ENCODE peak calls at places on chromosomes 7 and 10, in five cellular contexts. G is PC-3, C is heart right ventricle, V is RWPE2, I is uterus. A is an unnamed sample.

GRCh38 chr10:132465193-132465888 is 68.3 kb downstream of the PWWP2B start:
- DNase-seq in G (no peak), C (peak), V (no peak), I (no peak), A (no peak)

GRCh38 chr10:102779680-102780079 is 35.9 kb downstream of the WBP1L start:
- DNase-seq in G (no peak), C (no peak), V (no peak), I (no peak), A (no peak)

GRCh38 chr7:43363429-43363894 is 219.4 kb upstream of the STK17A start:
- DNase-seq in G (no peak), C (no peak), V (no peak), I (no peak), A (no peak)

GRCh38 chr10:121596668-121597503 is 1.4 kb downstream of the FGFR2 start:
- DNase-seq in G (no peak), C (peak), V (peak), I (peak), A (no peak)

GRCh38 chr7:145681159-145681558 is 435.4 kb upstream of the CNTNAP2 start:
- DNase-seq in G (no peak), C (no peak), V (no peak), I (no peak), A (no peak)

GRCh38 chr7:2837476-2837875 is 6.6 kb downstream of the GNA12 start:
- DNase-seq in G (no peak), C (no peak), V (no peak), I (no peak), A (no peak)

GRCh38 chr7:92608380-92609322 is 18.5 kb upstream of the FAM133B start:
- DNase-seq in G (no peak), C (peak), V (no peak), I (peak), A (no peak)

GRCh38 chr10:71529203-71529537 is 132.4 kb downstream of the CDH23 start:
- DNase-seq in G (no peak), C (no peak), V (no peak), I (no peak), A (no peak)

GRCh38 chr7:103795112-103795511 is 194.3 kb downstream of the RELN start:
- DNase-seq in G (peak), C (no peak), V (no peak), I (no peak), A (no peak)

GRCh38 chr10:123795196-123795780 is 96.3 kb downstream of the CPXM2 start:
- DNase-seq in G (no peak), C (no peak), V (no peak), I (no peak), A (no peak)

GRCh38 chr10:114262478-114262877 is 23.4 kb downstream of the VWA2 start:
- DNase-seq in G (no peak), C (no peak), V (no peak), I (no peak), A (no peak)

GRCh38 chr10:131923059-131923756 is 22.4 kb downstream of the PPP2R2D start:
- DNase-seq in G (no peak), C (no peak), V (no peak), I (no peak), A (no peak)

GRCh38 chr10:84214612-84215235 is 10.6 kb downstream of the LRIT2 start:
- DNase-seq in G (peak), C (no peak), V (no peak), I (no peak), A (no peak)

GRCh38 chr10:103695584-103696005 is 159.8 kb downstream of the SH3PXD2A start:
- DNase-seq in G (no peak), C (no peak), V (no peak), I (no peak), A (no peak)

GRCh38 chr10:75827591-75827990 is 396.2 kb downstream of the LRMDA start:
- DNase-seq in G (no peak), C (no peak), V (no peak), I (no peak), A (no peak)

GRCh38 chr7:92717982-92718716 is 118.2 kb downstream of the CDK6 start:
- DNase-seq in G (peak), C (peak), V (no peak), I (peak), A (no peak)

GRCh38 chr7:25408861-25409260 is 180.6 kb upstream of the NPVF start:
- DNase-seq in G (no peak), C (no peak), V (no peak), I (peak), A (no peak)

GRCh38 chr10:27479016-27479415 is 25.1 kb upstream of the RAB18 start:
- DNase-seq in G (no peak), C (no peak), V (no peak), I (no peak), A (no peak)

GRCh38 chr10:110529596-110530011 is 31.9 kb downstream of the DUSP5 start:
- DNase-seq in G (no peak), C (no peak), V (no peak), I (no peak), A (no peak)

GRCh38 chr7:77699056-77699455 is 2.8 kb downstream of the RSBN1L start:
- DNase-seq in G (no peak), C (no peak), V (no peak), I (no peak), A (no peak)
- H3K4me3 ChIP-seq in G (peak), C (no peak), V (no peak), I (no peak), A (peak)

GRCh38 chr10:95354130-95354529 is 63.3 kb upstream of the PDLIM1 start:
- DNase-seq in G (no peak), C (no peak), V (no peak), I (no peak), A (no peak)
- TF ChIP-seq CTCF in G (no peak), C (no peak), V (no peak), I (no peak), A (no peak)

DNA sequence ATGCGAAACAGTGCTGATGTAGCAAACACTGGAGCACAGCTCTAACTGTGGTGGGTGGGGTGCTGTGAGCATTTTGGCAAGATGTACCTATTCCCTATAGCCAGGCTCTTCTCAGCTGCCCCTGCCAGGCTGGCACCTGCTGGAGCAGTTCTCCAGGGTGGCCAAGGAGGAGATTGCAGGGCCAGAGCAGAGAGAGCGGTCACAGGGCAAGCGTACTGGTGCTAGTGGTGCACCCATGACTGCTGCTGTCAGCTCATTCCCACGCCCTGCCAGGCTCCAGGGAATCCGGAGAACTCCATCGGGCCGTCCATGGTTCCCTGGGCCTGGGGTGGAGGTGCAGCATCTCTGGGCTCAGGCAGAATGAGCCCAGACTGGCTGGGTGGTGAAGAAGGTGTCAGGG is 2.1 kb downstream of the COL13A1 start:
- DNase-seq in G (peak), C (no peak), V (no peak), I (no peak), A (no peak)
- H3K4me3 ChIP-seq in G (peak), C (no peak), V (no peak), I (no peak), A (no peak)

DNA sequence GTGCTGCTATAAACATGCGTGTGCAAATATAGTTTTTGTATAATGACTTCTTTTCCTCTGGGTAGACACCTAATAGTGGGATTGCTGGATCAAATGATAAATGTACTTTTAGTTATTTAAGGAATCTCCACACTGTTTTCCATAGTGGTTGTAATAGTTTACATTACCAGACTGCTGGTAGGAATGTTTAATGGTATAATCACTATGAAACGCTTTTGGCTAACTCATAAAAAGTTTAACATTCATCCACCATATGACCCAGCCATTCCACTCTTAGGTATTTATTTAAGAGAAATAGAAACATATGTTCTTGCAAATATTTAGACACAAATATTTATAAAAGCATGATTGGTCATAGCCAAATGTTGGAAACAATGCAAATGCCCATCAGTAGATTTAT is 32.1 kb upstream of the TFEC start:
- DNase-seq in G (no peak), C (no peak), V (no peak), I (no peak), A (no peak)
- TF ChIP-seq CTCF in G (no peak), C (no peak), V (no peak), I (no peak), A (no peak)

GRCh38 chr10:8051109-8051781 is 3.2 kb upstream of the GATA3 start:
- DNase-seq in G (no peak), C (no peak), V (no peak), I (no peak), A (no peak)
- H3K4me3 ChIP-seq in G (no peak), C (peak), V (no peak), I (no peak), A (no peak)

DNA sequence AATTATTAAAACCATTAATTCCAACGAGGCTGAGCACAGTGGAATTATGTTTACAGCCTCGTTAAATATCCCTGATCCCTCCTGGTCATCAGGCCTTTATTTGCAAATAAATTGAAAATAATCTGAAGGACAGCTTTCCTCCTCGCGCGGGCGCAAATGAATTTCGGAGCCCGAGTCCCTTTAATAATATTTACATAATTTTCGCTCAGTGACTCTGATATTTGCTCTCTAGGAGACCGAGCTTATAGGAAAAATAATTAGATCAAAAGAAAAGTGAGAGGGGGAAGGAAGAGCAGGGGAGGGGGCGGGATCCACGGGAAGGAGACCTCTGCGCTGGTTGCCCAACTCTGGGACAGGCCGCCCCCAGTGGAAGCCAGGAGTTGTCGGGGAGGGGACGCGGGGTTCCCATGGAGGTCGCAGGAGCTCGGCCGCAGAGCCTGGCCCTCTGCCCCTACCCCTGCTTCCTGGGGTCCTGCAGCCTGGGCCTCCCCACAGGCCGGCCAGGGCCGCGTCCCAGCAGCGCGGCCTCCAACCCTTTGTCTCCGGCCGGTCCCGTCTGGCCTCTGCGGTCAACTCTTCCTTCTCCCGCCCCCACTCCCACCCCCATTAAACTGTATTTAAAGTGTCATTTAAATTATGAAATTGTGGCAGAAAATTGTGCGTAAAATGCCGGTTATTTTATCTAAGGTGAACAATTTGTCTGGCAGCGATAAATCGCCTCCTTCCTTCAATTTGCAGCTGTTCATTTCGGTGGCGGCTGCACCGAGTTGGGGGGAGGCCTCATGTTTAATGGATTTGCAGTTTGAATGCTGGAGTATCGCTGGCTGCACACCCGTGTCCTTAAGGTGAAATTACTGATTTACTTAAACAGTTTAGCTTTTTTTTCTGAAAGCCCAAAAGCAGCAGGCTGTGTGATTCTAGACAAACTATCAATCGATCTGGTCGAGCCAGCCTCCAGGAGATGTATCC is 6.0 kb downstream of the UNCX start:
- DNase-seq in G (no peak), C (no peak), V (no peak), I (no peak), A (no peak)
- TF ChIP-seq CTCF in G (no peak), C (no peak), V (no peak), I (no peak), A (no peak)

DNA sequence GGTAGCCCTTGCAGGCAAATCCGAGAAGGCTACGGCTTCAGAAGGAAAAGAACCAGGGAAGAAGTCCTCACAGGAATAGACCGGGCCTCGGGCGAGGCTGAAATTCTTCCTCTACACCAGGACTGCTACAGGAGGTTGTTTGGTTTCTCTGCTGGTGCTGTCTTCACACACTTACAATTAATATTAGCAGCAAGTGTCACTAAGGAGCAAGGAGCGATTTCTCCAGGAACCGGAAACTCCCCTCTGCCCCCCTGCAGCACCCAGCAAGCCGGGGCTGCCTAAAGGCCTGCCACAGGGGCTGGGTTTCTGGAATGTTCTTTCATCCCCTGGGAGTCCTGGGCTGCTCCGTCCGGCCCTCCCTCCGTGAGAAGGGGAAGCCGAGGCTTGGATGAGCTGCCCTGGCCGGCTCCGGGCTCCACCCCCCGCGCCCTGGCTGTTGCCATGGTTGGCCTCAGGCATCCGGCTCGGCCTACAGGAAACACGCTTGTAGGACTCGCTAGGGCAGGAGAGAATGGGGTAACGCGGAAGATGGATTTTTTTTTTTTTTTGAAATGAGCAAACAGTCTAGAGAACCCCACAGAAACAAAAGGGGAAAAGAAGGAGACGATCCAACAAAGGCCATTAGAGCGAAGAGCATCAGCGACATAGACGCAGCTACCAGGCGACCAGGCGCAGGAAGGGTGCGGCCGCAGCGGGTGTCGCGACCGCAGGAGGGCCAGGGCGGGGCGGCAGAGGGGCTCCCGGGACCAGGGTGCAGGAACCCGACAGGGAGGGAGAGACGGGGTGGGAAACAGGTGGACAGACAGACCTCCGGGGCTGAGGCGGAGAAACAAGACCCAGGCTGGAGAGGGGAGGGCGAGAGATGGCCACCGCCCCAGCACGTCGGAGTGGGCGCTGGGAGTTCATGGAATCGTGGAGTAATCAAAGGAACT is 33.0 kb downstream of the EN2 start:
- DNase-seq in G (no peak), C (peak), V (no peak), I (peak), A (no peak)
- H3K4me3 ChIP-seq in G (no peak), C (peak), V (no peak), I (peak), A (peak)

A was measured in epithelial cell of proximal tubule.